ENCODE peak calls at places on chromosome 17, in six cellular contexts. One of them, this sample, is unnamed. For H3K36me3, the result is how much of the 10 kb centered on the place peaks cover.

GRCh38 chr17:20300399-20301037 is 166.8 kb downstream of the LGALS9B start:
- DNase-seq in HCT116: no peak
- DNase-seq in hepatocyte: peak
- DNase-seq in SK-N-SH: no peak
- DNase-seq in GM23338: no peak
- DNase-seq in neural progenitor cell: no peak
- DNase-seq in this sample: peak

GRCh38 chr17:57086069-57086930 is 1.3 kb downstream of the AKAP1 start:
- DNase-seq in HCT116: no peak
- DNase-seq in hepatocyte: peak
- DNase-seq in SK-N-SH: peak
- DNase-seq in GM23338: peak
- DNase-seq in neural progenitor cell: peak
- DNase-seq in this sample: peak

GRCh38 chr17:14346801-14347200 is 45.9 kb downstream of the HS3ST3B1 start:
- DNase-seq in HCT116: no peak
- DNase-seq in hepatocyte: no peak
- DNase-seq in SK-N-SH: no peak
- DNase-seq in GM23338: no peak
- DNase-seq in neural progenitor cell: no peak
- DNase-seq in this sample: no peak

GRCh38 chr17:10698116-10698818 is 873 bp downstream of the ADPRM start:
- DNase-seq in HCT116: no peak
- DNase-seq in hepatocyte: no peak
- DNase-seq in SK-N-SH: peak
- DNase-seq in GM23338: peak
- DNase-seq in neural progenitor cell: no peak
- DNase-seq in this sample: peak

GRCh38 chr17:38330941-38331411 is 12.8 kb downstream of the GPR179 start:
- DNase-seq in HCT116: no peak
- DNase-seq in hepatocyte: no peak
- DNase-seq in SK-N-SH: no peak
- DNase-seq in GM23338: no peak
- DNase-seq in neural progenitor cell: no peak
- DNase-seq in this sample: no peak

GRCh38 chr17:41538565-41538991 is 10.5 kb upstream of the KRT19 start:
- DNase-seq in HCT116: no peak
- DNase-seq in hepatocyte: peak
- DNase-seq in SK-N-SH: no peak
- DNase-seq in GM23338: peak
- DNase-seq in neural progenitor cell: no peak
- DNase-seq in this sample: peak

GRCh38 chr17:66351053-66351452 is 48.6 kb downstream of the PRKCA start:
- DNase-seq in HCT116: no peak
- DNase-seq in hepatocyte: no peak
- DNase-seq in SK-N-SH: no peak
- DNase-seq in GM23338: no peak
- DNase-seq in neural progenitor cell: no peak
- DNase-seq in this sample: no peak

GRCh38 chr17:5584971-5585794 is 874 bp upstream of the NLRP1 start:
- DNase-seq in HCT116: no peak
- DNase-seq in hepatocyte: no peak
- DNase-seq in SK-N-SH: no peak
- DNase-seq in GM23338: peak
- DNase-seq in neural progenitor cell: no peak
- DNase-seq in this sample: peak

GRCh38 chr17:16961792-16962191 is 10.1 kb downstream of the TNFRSF13B start:
- DNase-seq in HCT116: no peak
- DNase-seq in hepatocyte: no peak
- DNase-seq in SK-N-SH: no peak
- DNase-seq in GM23338: no peak
- DNase-seq in neural progenitor cell: no peak
- DNase-seq in this sample: no peak

GRCh38 chr17:72724375-72724774 is 368.1 kb downstream of the SLC39A11 start:
- DNase-seq in HCT116: no peak
- DNase-seq in hepatocyte: no peak
- DNase-seq in SK-N-SH: no peak
- DNase-seq in GM23338: no peak
- DNase-seq in neural progenitor cell: no peak
- DNase-seq in this sample: peak

GRCh38 chr17:68440526-68440925 is 16.8 kb downstream of the WIPI1 start:
- DNase-seq in HCT116: no peak
- DNase-seq in hepatocyte: no peak
- DNase-seq in SK-N-SH: no peak
- DNase-seq in GM23338: no peak
- DNase-seq in neural progenitor cell: no peak
- DNase-seq in this sample: no peak

GRCh38 chr17:48335858-48336500 is 94.0 kb downstream of the SKAP1 start:
- DNase-seq in HCT116: peak
- DNase-seq in hepatocyte: peak
- DNase-seq in SK-N-SH: peak
- DNase-seq in GM23338: peak
- DNase-seq in neural progenitor cell: peak
- DNase-seq in this sample: peak

GRCh38 chr17:28385037-28385797 is 13.7 kb downstream of the SARM1 start:
- DNase-seq in HCT116: no peak
- DNase-seq in hepatocyte: peak
- DNase-seq in SK-N-SH: no peak
- DNase-seq in GM23338: peak
- DNase-seq in neural progenitor cell: peak
- DNase-seq in this sample: no peak

GRCh38 chr17:61261001-61261587 is 138.5 kb upstream of the TBX2 start:
- DNase-seq in HCT116: no peak
- DNase-seq in hepatocyte: no peak
- DNase-seq in SK-N-SH: no peak
- DNase-seq in GM23338: no peak
- DNase-seq in neural progenitor cell: no peak
- DNase-seq in this sample: no peak

GRCh38 chr17:67095803-67096202 is 51.4 kb downstream of the CACNG1 start:
- DNase-seq in HCT116: no peak
- DNase-seq in hepatocyte: no peak
- DNase-seq in SK-N-SH: no peak
- DNase-seq in GM23338: no peak
- DNase-seq in neural progenitor cell: no peak
- DNase-seq in this sample: peak

GRCh38 chr17:79017546-79017945 is 6.4 kb upstream of the C1QTNF1 start:
- DNase-seq in HCT116: no peak
- DNase-seq in hepatocyte: no peak
- DNase-seq in SK-N-SH: no peak
- DNase-seq in GM23338: peak
- DNase-seq in neural progenitor cell: no peak
- DNase-seq in this sample: no peak

GRCh38 chr17:4710693-4711634 is 532 bp downstream of the ARRB2 start:
- DNase-seq in HCT116: no peak
- DNase-seq in hepatocyte: no peak
- DNase-seq in SK-N-SH: peak
- DNase-seq in GM23338: no peak
- DNase-seq in neural progenitor cell: no peak
- DNase-seq in this sample: peak

GRCh38 chr17:42555122-42555622 is 2.4 kb downstream of the HSD17B1 start:
- DNase-seq in HCT116: no peak
- DNase-seq in hepatocyte: no peak
- DNase-seq in SK-N-SH: no peak
- DNase-seq in GM23338: no peak
- DNase-seq in neural progenitor cell: no peak
- DNase-seq in this sample: no peak

GRCh38 chr17:75308732-75309629 is 19.7 kb upstream of the SLC25A19 start:
- DNase-seq in HCT116: no peak
- DNase-seq in hepatocyte: peak
- DNase-seq in SK-N-SH: no peak
- DNase-seq in GM23338: no peak
- DNase-seq in neural progenitor cell: no peak
- DNase-seq in this sample: no peak

GRCh38 chr17:17724307-17724921 is 43.2 kb downstream of the RAI1 start:
- DNase-seq in HCT116: no peak
- DNase-seq in hepatocyte: peak
- DNase-seq in SK-N-SH: peak
- DNase-seq in GM23338: peak
- DNase-seq in neural progenitor cell: peak
- DNase-seq in this sample: peak

GRCh38 chr17:12302711-12303110 is 282.0 kb downstream of the MAP2K4 start:
- DNase-seq in HCT116: no peak
- DNase-seq in hepatocyte: no peak
- DNase-seq in SK-N-SH: no peak
- DNase-seq in GM23338: no peak
- DNase-seq in neural progenitor cell: no peak
- DNase-seq in this sample: no peak

GRCh38 chr17:55285340-55286301 is 20.9 kb downstream of the HLF start:
- DNase-seq in HCT116: no peak
- DNase-seq in hepatocyte: peak
- DNase-seq in SK-N-SH: no peak
- DNase-seq in GM23338: no peak
- DNase-seq in neural progenitor cell: no peak
- DNase-seq in this sample: peak

GRCh38 chr17:62965149-62965648 is 836 bp upstream of the TANC2 start:
- DNase-seq in HCT116: no peak
- DNase-seq in hepatocyte: no peak
- DNase-seq in SK-N-SH: no peak
- DNase-seq in GM23338: peak
- DNase-seq in neural progenitor cell: no peak
- DNase-seq in this sample: no peak

GRCh38 chr17:28534740-28535375 is 17.6 kb downstream of the UNC119 start:
- DNase-seq in HCT116: no peak
- DNase-seq in hepatocyte: no peak
- DNase-seq in SK-N-SH: no peak
- DNase-seq in GM23338: no peak
- DNase-seq in neural progenitor cell: no peak
- DNase-seq in this sample: no peak

GRCh38 chr17:83182620-83183063 is 103.2 kb downstream of the METRNL start:
- DNase-seq in HCT116: no peak
- DNase-seq in hepatocyte: peak
- DNase-seq in SK-N-SH: no peak
- DNase-seq in GM23338: no peak
- DNase-seq in neural progenitor cell: no peak
- DNase-seq in this sample: peak

GRCh38 chr17:66416207-66416940 is 114.0 kb downstream of the PRKCA start:
- DNase-seq in HCT116: no peak
- DNase-seq in hepatocyte: no peak
- DNase-seq in SK-N-SH: no peak
- DNase-seq in GM23338: no peak
- DNase-seq in neural progenitor cell: peak
- DNase-seq in this sample: no peak

DNA sequence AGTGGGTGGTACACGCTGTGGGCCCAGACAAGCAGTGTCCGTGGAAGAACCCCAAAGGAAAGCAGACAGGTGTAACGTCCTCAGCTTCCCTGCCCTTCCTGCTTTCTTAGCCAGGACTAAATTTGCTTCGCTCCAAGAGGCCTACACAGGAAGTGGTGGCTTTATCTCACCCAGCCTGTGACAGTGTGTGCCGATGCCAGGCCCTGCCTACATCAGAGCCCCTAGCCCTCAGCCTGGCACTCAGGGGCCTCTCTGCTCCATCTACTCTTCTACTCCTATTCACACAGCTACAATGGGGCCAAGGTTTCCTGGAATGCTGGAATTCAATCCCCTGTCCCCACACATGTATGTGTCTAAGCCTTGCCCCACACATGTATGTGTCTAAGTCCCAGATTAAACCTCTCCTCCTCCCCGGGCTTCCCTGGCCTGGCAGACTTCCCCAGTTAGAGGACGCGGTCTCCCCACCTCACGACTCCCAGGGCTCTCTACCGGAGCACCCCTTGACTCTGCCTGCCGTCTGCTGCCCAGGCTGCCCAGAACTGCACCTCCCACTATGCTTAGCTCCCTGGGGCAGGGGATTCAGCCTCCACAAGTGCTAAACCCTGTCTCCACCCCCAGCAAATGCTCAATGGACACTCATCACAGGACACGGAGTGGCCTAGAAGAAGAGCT is 8.2 kb downstream of the PGAP3 start:
- DNase-seq in HCT116: no peak
- DNase-seq in hepatocyte: no peak
- DNase-seq in SK-N-SH: no peak
- DNase-seq in GM23338: no peak
- DNase-seq in neural progenitor cell: no peak
- DNase-seq in this sample: no peak
- TF ChIP-seq EZH2phosphoT487 in HCT116: no peak
- TF ChIP-seq EZH2phosphoT487 in hepatocyte: no peak
- TF ChIP-seq EZH2phosphoT487 in SK-N-SH: no peak
- TF ChIP-seq EZH2phosphoT487 in GM23338: no peak
- TF ChIP-seq EZH2phosphoT487 in neural progenitor cell: no peak
- TF ChIP-seq EZH2phosphoT487 in this sample: no peak

GRCh38 chr17:7191069-7191468 is 11.9 kb upstream of the ASGR1 start:
- DNase-seq in HCT116: no peak
- DNase-seq in hepatocyte: no peak
- DNase-seq in SK-N-SH: no peak
- DNase-seq in GM23338: no peak
- DNase-seq in neural progenitor cell: no peak
- DNase-seq in this sample: no peak
- H3K36me3 ChIP-seq in HCT116: under half
- H3K36me3 ChIP-seq in hepatocyte: under half
- H3K36me3 ChIP-seq in SK-N-SH: under half
- H3K36me3 ChIP-seq in GM23338: under half
- H3K36me3 ChIP-seq in neural progenitor cell: under half
- H3K36me3 ChIP-seq in this sample: under half

GRCh38 chr17:59151007-59151406 is 4.0 kb downstream of the SKA2 start:
- DNase-seq in HCT116: no peak
- DNase-seq in hepatocyte: no peak
- DNase-seq in SK-N-SH: no peak
- DNase-seq in GM23338: no peak
- DNase-seq in neural progenitor cell: no peak
- DNase-seq in this sample: no peak

GRCh38 chr17:59149051-59149450 is 5.9 kb downstream of the SKA2 start:
- DNase-seq in HCT116: no peak
- DNase-seq in hepatocyte: no peak
- DNase-seq in SK-N-SH: no peak
- DNase-seq in GM23338: no peak
- DNase-seq in neural progenitor cell: no peak
- DNase-seq in this sample: peak

GRCh38 chr17:59152925-59153324 is 2.1 kb downstream of the SKA2 start:
- DNase-seq in HCT116: no peak
- DNase-seq in hepatocyte: no peak
- DNase-seq in SK-N-SH: no peak
- DNase-seq in GM23338: no peak
- DNase-seq in neural progenitor cell: no peak
- DNase-seq in this sample: no peak

GRCh38 chr17:59149841-59150511 is 5.0 kb downstream of the SKA2 start:
- DNase-seq in HCT116: no peak
- DNase-seq in hepatocyte: no peak
- DNase-seq in SK-N-SH: no peak
- DNase-seq in GM23338: no peak
- DNase-seq in neural progenitor cell: no peak
- DNase-seq in this sample: no peak

DNA sequence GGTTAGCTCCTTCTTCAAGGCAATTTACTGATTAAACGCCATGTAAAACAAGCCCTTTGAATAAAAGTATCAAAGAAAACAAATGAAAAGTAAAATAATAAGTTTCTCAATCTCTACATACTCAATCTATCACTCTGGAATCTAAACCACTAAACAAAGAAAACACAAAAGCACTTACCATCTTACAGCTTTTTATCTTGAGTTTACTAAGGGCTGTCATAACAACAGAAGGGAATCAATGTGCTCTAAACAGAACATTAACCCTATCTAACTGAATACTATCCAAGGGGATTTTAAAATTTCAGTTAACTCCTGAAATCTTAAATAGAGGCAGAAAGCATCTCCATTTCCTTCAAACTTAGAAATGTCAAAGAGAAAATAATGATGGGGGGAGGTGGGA is 3.4 kb downstream of the SKA2 start:
- DNase-seq in HCT116: no peak
- DNase-seq in hepatocyte: no peak
- DNase-seq in SK-N-SH: no peak
- DNase-seq in GM23338: no peak
- DNase-seq in neural progenitor cell: no peak
- DNase-seq in this sample: no peak
- H3K4me2 ChIP-seq in HCT116: no peak
- H3K4me2 ChIP-seq in hepatocyte: peak
- H3K4me2 ChIP-seq in SK-N-SH: peak
- H3K4me2 ChIP-seq in GM23338: peak
- H3K4me2 ChIP-seq in neural progenitor cell: peak
- H3K4me2 ChIP-seq in this sample: peak

GRCh38 chr17:50893183-50893993 is 27.2 kb upstream of the TOB1 start:
- DNase-seq in HCT116: peak
- DNase-seq in hepatocyte: no peak
- DNase-seq in SK-N-SH: no peak
- DNase-seq in GM23338: no peak
- DNase-seq in neural progenitor cell: peak
- DNase-seq in this sample: peak
- TF ChIP-seq EZH2phosphoT487 in HCT116: no peak
- TF ChIP-seq EZH2phosphoT487 in hepatocyte: no peak
- TF ChIP-seq EZH2phosphoT487 in SK-N-SH: no peak
- TF ChIP-seq EZH2phosphoT487 in GM23338: no peak
- TF ChIP-seq EZH2phosphoT487 in neural progenitor cell: no peak
- TF ChIP-seq EZH2phosphoT487 in this sample: no peak

This sample was measured in GM23248.